ENCODE peak calls at places on chromosomes 4 and X, in eight cellular contexts. One of them, this sample, is unnamed.

GRCh38 chr4:4386296-4386735 is 586 bp upstream of the NSG1 start:
- DNase-seq in suprapubic skin: no peak
- DNase-seq in A549: no peak
- DNase-seq in stomach: no peak
- DNase-seq in upper lobe of left lung: peak; percentile 83
- DNase-seq in K562: no peak
- DNase-seq in ovary: no peak
- DNase-seq in tibial nerve: no peak
- DNase-seq in this sample: peak; percentile 38

GRCh38 chr4:71553605-71554004 is 214.8 kb downstream of the SLC4A4 start:
- DNase-seq in suprapubic skin: no peak
- DNase-seq in A549: no peak
- DNase-seq in stomach: no peak
- DNase-seq in upper lobe of left lung: no peak
- DNase-seq in K562: peak; percentile 9
- DNase-seq in ovary: no peak
- DNase-seq in tibial nerve: no peak
- DNase-seq in this sample: no peak

GRCh38 chr4:1922826-1923225 is 51.6 kb downstream of the NSD2 start:
- DNase-seq in suprapubic skin: no peak
- DNase-seq in A549: no peak
- DNase-seq in stomach: no peak
- DNase-seq in upper lobe of left lung: no peak
- DNase-seq in K562: no peak
- DNase-seq in ovary: no peak
- DNase-seq in tibial nerve: no peak
- DNase-seq in this sample: no peak

GRCh38 chr4:132504438-132504837 is 644.7 kb upstream of the PCDH10 start:
- DNase-seq in suprapubic skin: no peak
- DNase-seq in A549: no peak
- DNase-seq in stomach: no peak
- DNase-seq in upper lobe of left lung: no peak
- DNase-seq in K562: no peak
- DNase-seq in ovary: no peak
- DNase-seq in tibial nerve: no peak
- DNase-seq in this sample: no peak

GRCh38 chrX:41449138-41449537 is 2.0 kb downstream of the NYX start:
- DNase-seq in suprapubic skin: no peak
- DNase-seq in A549: no peak
- DNase-seq in stomach: no peak
- DNase-seq in upper lobe of left lung: no peak
- DNase-seq in K562: no peak
- DNase-seq in ovary: no peak
- DNase-seq in tibial nerve: no peak
- DNase-seq in this sample: no peak

GRCh38 chr4:24850669-24851068 is 55.3 kb downstream of the SOD3 start:
- DNase-seq in suprapubic skin: no peak
- DNase-seq in A549: no peak
- DNase-seq in stomach: no peak
- DNase-seq in upper lobe of left lung: no peak
- DNase-seq in K562: no peak
- DNase-seq in ovary: no peak
- DNase-seq in tibial nerve: no peak
- DNase-seq in this sample: peak; percentile 71

GRCh38 chr4:27123050-27123768 is 262.6 kb downstream of the STIM2 start:
- DNase-seq in suprapubic skin: no peak
- DNase-seq in A549: no peak
- DNase-seq in stomach: no peak
- DNase-seq in upper lobe of left lung: no peak
- DNase-seq in K562: no peak
- DNase-seq in ovary: no peak
- DNase-seq in tibial nerve: no peak
- DNase-seq in this sample: no peak

GRCh38 chr4:87916636-87917035 is 58.9 kb upstream of the SPP1 start:
- DNase-seq in suprapubic skin: no peak
- DNase-seq in A549: no peak
- DNase-seq in stomach: no peak
- DNase-seq in upper lobe of left lung: no peak
- DNase-seq in K562: no peak
- DNase-seq in ovary: no peak
- DNase-seq in tibial nerve: no peak
- DNase-seq in this sample: no peak

GRCh38 chrX:13868481-13869040 is 51.7 kb upstream of the GPM6B start:
- DNase-seq in suprapubic skin: no peak
- DNase-seq in A549: no peak
- DNase-seq in stomach: no peak
- DNase-seq in upper lobe of left lung: no peak
- DNase-seq in K562: no peak
- DNase-seq in ovary: no peak
- DNase-seq in tibial nerve: no peak
- DNase-seq in this sample: no peak

GRCh38 chrX:19670321-19670750 is 155.0 kb upstream of the MAP3K15 start:
- DNase-seq in suprapubic skin: peak; percentile 72
- DNase-seq in A549: no peak
- DNase-seq in stomach: no peak
- DNase-seq in upper lobe of left lung: no peak
- DNase-seq in K562: no peak
- DNase-seq in ovary: no peak
- DNase-seq in tibial nerve: no peak
- DNase-seq in this sample: no peak

GRCh38 chr4:143397335-143397734 is 60.7 kb downstream of the GAB1 start:
- DNase-seq in suprapubic skin: no peak
- DNase-seq in A549: no peak
- DNase-seq in stomach: no peak
- DNase-seq in upper lobe of left lung: no peak
- DNase-seq in K562: no peak
- DNase-seq in ovary: no peak
- DNase-seq in tibial nerve: no peak
- DNase-seq in this sample: no peak

GRCh38 chr4:176376032-176376614 is 56.4 kb downstream of the SPCS3 start:
- DNase-seq in suprapubic skin: no peak
- DNase-seq in A549: peak; percentile 15
- DNase-seq in stomach: no peak
- DNase-seq in upper lobe of left lung: no peak
- DNase-seq in K562: no peak
- DNase-seq in ovary: no peak
- DNase-seq in tibial nerve: no peak
- DNase-seq in this sample: no peak

GRCh38 chr4:26812049-26812729 is 48.5 kb upstream of the STIM2 start:
- DNase-seq in suprapubic skin: no peak
- DNase-seq in A549: no peak
- DNase-seq in stomach: no peak
- DNase-seq in upper lobe of left lung: no peak
- DNase-seq in K562: no peak
- DNase-seq in ovary: no peak
- DNase-seq in tibial nerve: no peak
- DNase-seq in this sample: no peak

GRCh38 chrX:125131146-125131545 is 188.5 kb upstream of the TEX13C start:
- DNase-seq in suprapubic skin: no peak
- DNase-seq in A549: no peak
- DNase-seq in stomach: no peak
- DNase-seq in upper lobe of left lung: no peak
- DNase-seq in K562: no peak
- DNase-seq in ovary: no peak
- DNase-seq in tibial nerve: no peak
- DNase-seq in this sample: no peak

GRCh38 chrX:107741318-107741813 is 34.2 kb downstream of the TSC22D3 start:
- DNase-seq in suprapubic skin: no peak
- DNase-seq in A549: no peak
- DNase-seq in stomach: no peak
- DNase-seq in upper lobe of left lung: peak; percentile 30
- DNase-seq in K562: no peak
- DNase-seq in ovary: no peak
- DNase-seq in tibial nerve: no peak
- DNase-seq in this sample: no peak

DNA sequence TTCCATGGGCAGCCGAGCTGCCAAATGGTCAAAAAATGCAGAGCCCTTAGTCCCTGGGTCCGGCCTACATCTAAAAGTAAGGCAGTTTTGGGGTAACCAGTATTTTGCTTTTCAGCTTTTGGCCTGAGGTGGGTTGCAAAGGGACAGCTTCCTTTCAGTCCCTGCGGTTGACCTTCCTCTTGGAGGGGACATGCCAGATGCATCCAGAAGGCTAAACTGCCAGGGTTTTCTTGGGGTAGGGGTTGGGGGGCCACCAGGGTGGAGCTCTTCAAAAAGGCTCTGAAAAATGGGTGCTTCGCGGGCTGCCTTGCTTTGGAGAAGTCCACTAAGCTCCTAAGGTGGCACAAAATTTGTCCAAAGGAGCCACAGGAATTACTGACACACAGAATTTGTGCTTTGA is 120.7 kb downstream of the UBE2K start:
- DNase-seq in suprapubic skin: peak; percentile 37
- DNase-seq in A549: no peak
- DNase-seq in stomach: no peak
- DNase-seq in upper lobe of left lung: no peak
- DNase-seq in K562: no peak
- DNase-seq in ovary: no peak
- DNase-seq in tibial nerve: no peak
- DNase-seq in this sample: no peak
- H3K4me1 ChIP-seq in suprapubic skin: no peaks in the 10 kb centered on the region
- H3K4me1 ChIP-seq in A549: peaks cover 39% of the 10 kb centered on the region
- H3K4me1 ChIP-seq in stomach: no peaks in the 10 kb centered on the region
- H3K4me1 ChIP-seq in upper lobe of left lung: no peaks in the 10 kb centered on the region
- H3K4me1 ChIP-seq in K562: no peaks in the 10 kb centered on the region
- H3K4me1 ChIP-seq in ovary: no peaks in the 10 kb centered on the region
- H3K4me1 ChIP-seq in tibial nerve: no peaks in the 10 kb centered on the region
- H3K4me1 ChIP-seq in this sample: no peaks in the 10 kb centered on the region

GRCh38 chr4:183504930-183505555 is at the start of gene ING2:
- DNase-seq in suprapubic skin: peak; percentile 84
- DNase-seq in A549: peak; percentile 54
- DNase-seq in stomach: no peak
- DNase-seq in upper lobe of left lung: peak; percentile 89
- DNase-seq in K562: peak; percentile 83
- DNase-seq in ovary: peak; percentile 73
- DNase-seq in tibial nerve: no peak
- DNase-seq in this sample: no peak

GRCh38 chr4:183506389-183506735 is 1.5 kb downstream of the ING2 start:
- DNase-seq in suprapubic skin: no peak
- DNase-seq in A549: no peak
- DNase-seq in stomach: no peak
- DNase-seq in upper lobe of left lung: no peak
- DNase-seq in K562: no peak
- DNase-seq in ovary: no peak
- DNase-seq in tibial nerve: no peak
- DNase-seq in this sample: no peak

GRCh38 chr4:183504064-183504929 is 561 bp upstream of the ING2 start:
- DNase-seq in suprapubic skin: peak; percentile 99
- DNase-seq in A549: peak; percentile 72
- DNase-seq in stomach: peak; percentile 100
- DNase-seq in upper lobe of left lung: peak; percentile 100
- DNase-seq in K562: peak; percentile 98
- DNase-seq in ovary: peak; percentile 99
- DNase-seq in tibial nerve: peak; percentile 98
- DNase-seq in this sample: peak; percentile 99

GRCh38 chr4:183507928-183508327 is 3.1 kb downstream of the ING2 start:
- DNase-seq in suprapubic skin: no peak
- DNase-seq in A549: no peak
- DNase-seq in stomach: no peak
- DNase-seq in upper lobe of left lung: no peak
- DNase-seq in K562: peak; percentile 78
- DNase-seq in ovary: no peak
- DNase-seq in tibial nerve: no peak
- DNase-seq in this sample: no peak

GRCh38 chr4:183505556-183506388 is 914 bp downstream of the ING2 start:
- DNase-seq in suprapubic skin: peak; percentile 93
- DNase-seq in A549: peak; percentile 71
- DNase-seq in stomach: peak; percentile 83
- DNase-seq in upper lobe of left lung: peak; percentile 98
- DNase-seq in K562: peak; percentile 92
- DNase-seq in ovary: peak; percentile 88
- DNase-seq in tibial nerve: peak; percentile 66
- DNase-seq in this sample: peak; percentile 93
- TF ChIP-seq EP300 in suprapubic skin: peak; percentile 47
- TF ChIP-seq EP300 in A549: no peak
- TF ChIP-seq EP300 in stomach: no peak
- TF ChIP-seq EP300 in upper lobe of left lung: no peak
- TF ChIP-seq EP300 in K562: no peak
- TF ChIP-seq EP300 in ovary: peak; percentile 37
- TF ChIP-seq EP300 in tibial nerve: peak; percentile 93
- TF ChIP-seq EP300 in this sample: no peak

GRCh38 chr4:113434247-113434587 is 327.3 kb downstream of the CAMK2D start:
- DNase-seq in suprapubic skin: no peak
- DNase-seq in A549: no peak
- DNase-seq in stomach: no peak
- DNase-seq in upper lobe of left lung: no peak
- DNase-seq in K562: no peak
- DNase-seq in ovary: no peak
- DNase-seq in tibial nerve: no peak
- DNase-seq in this sample: no peak

GRCh38 chr4:113435893-113436292 is 325.6 kb downstream of the CAMK2D start:
- DNase-seq in suprapubic skin: no peak
- DNase-seq in A549: no peak
- DNase-seq in stomach: no peak
- DNase-seq in upper lobe of left lung: no peak
- DNase-seq in K562: no peak
- DNase-seq in ovary: peak; percentile 49
- DNase-seq in tibial nerve: peak; percentile 23
- DNase-seq in this sample: peak; percentile 85

GRCh38 chr4:113436360-113436759 is 325.2 kb downstream of the CAMK2D start:
- DNase-seq in suprapubic skin: no peak
- DNase-seq in A549: no peak
- DNase-seq in stomach: no peak
- DNase-seq in upper lobe of left lung: no peak
- DNase-seq in K562: no peak
- DNase-seq in ovary: peak; percentile 21
- DNase-seq in tibial nerve: no peak
- DNase-seq in this sample: no peak

GRCh38 chr4:113433536-113434246 is 327.8 kb downstream of the CAMK2D start:
- DNase-seq in suprapubic skin: no peak
- DNase-seq in A549: no peak
- DNase-seq in stomach: no peak
- DNase-seq in upper lobe of left lung: no peak
- DNase-seq in K562: no peak
- DNase-seq in ovary: no peak
- DNase-seq in tibial nerve: no peak
- DNase-seq in this sample: no peak

DNA sequence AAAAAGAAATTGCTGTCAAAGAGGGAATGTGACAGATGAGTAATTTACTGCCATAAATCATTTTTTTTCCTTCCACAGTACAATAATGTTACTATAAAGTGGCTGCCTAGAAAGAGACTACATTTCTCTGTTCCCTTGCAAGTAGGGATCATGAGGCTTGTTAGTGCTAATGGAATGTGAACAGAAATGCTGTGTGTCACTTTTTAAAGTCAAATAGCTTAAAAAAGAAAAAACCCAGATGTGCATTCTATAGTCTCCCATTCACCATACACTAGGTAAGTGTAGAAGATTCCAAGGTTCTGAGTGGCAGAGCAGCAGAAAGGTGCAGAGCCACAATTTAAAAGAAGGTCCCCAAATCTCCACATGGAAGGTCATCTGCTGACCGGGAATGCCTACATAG is 328.4 kb downstream of the CAMK2D start:
- DNase-seq in suprapubic skin: no peak
- DNase-seq in A549: no peak
- DNase-seq in stomach: no peak
- DNase-seq in upper lobe of left lung: no peak
- DNase-seq in K562: no peak
- DNase-seq in ovary: no peak
- DNase-seq in tibial nerve: no peak
- DNase-seq in this sample: no peak
- H3K4me1 ChIP-seq in suprapubic skin: peaks cover 31% of the 10 kb centered on the region
- H3K4me1 ChIP-seq in A549: peaks cover 3% of the 10 kb centered on the region
- H3K4me1 ChIP-seq in stomach: peaks cover 21% of the 10 kb centered on the region
- H3K4me1 ChIP-seq in upper lobe of left lung: peaks cover 16% of the 10 kb centered on the region
- H3K4me1 ChIP-seq in K562: no peaks in the 10 kb centered on the region
- H3K4me1 ChIP-seq in ovary: peaks cover 4% of the 10 kb centered on the region
- H3K4me1 ChIP-seq in tibial nerve: no peaks in the 10 kb centered on the region
- H3K4me1 ChIP-seq in this sample: peaks cover 49% of the 10 kb centered on the region

GRCh38 chrX:103823591-103823990 is 8.5 kb downstream of the RAB9B start:
- DNase-seq in suprapubic skin: no peak
- DNase-seq in A549: no peak
- DNase-seq in stomach: no peak
- DNase-seq in upper lobe of left lung: no peak
- DNase-seq in K562: no peak
- DNase-seq in ovary: no peak
- DNase-seq in tibial nerve: no peak
- DNase-seq in this sample: no peak
- TF ChIP-seq EP300 in suprapubic skin: no peak
- TF ChIP-seq EP300 in A549: no peak
- TF ChIP-seq EP300 in stomach: no peak
- TF ChIP-seq EP300 in upper lobe of left lung: no peak
- TF ChIP-seq EP300 in K562: no peak
- TF ChIP-seq EP300 in ovary: no peak
- TF ChIP-seq EP300 in tibial nerve: no peak
- TF ChIP-seq EP300 in this sample: no peak

This sample was measured in sigmoid colon.